ENCODE peak calls at places on chromosomes 6 and 20, in four cellular contexts. One of them, this sample, is unnamed.

GRCh38 chr6:114437229-114437628 is 94.4 kb upstream of the HS3ST5 start:
- DNase-seq in lung: no peak
- DNase-seq in SK-N-SH: no peak
- DNase-seq in stomach: no peak
- DNase-seq in this sample: no peak

GRCh38 chr6:139597781-139598368 is 223.4 kb upstream of the CITED2 start:
- DNase-seq in lung: peak
- DNase-seq in SK-N-SH: no peak
- DNase-seq in stomach: peak
- DNase-seq in this sample: no peak

GRCh38 chr6:108707328-108707976 is 140.8 kb upstream of the ARMC2 start:
- DNase-seq in lung: no peak
- DNase-seq in SK-N-SH: no peak
- DNase-seq in stomach: peak
- DNase-seq in this sample: no peak

GRCh38 chr6:163170294-163170883 is 244.1 kb upstream of the QKI start:
- DNase-seq in lung: peak
- DNase-seq in SK-N-SH: peak
- DNase-seq in stomach: no peak
- DNase-seq in this sample: peak

GRCh38 chr20:64103871-64104666 is 3.3 kb downstream of the NPBWR2 start:
- DNase-seq in lung: no peak
- DNase-seq in SK-N-SH: no peak
- DNase-seq in stomach: no peak
- DNase-seq in this sample: no peak

GRCh38 chr6:161101517-161101916 is 109.9 kb downstream of the MAP3K4 start:
- DNase-seq in lung: no peak
- DNase-seq in SK-N-SH: peak
- DNase-seq in stomach: no peak
- DNase-seq in this sample: peak

GRCh38 chr20:23226612-23227265 is 123.9 kb upstream of the NXT1 start:
- DNase-seq in lung: no peak
- DNase-seq in SK-N-SH: no peak
- DNase-seq in stomach: no peak
- DNase-seq in this sample: no peak

GRCh38 chr20:36113566-36114247 is 40.8 kb upstream of the EPB41L1 start:
- DNase-seq in lung: no peak
- DNase-seq in SK-N-SH: no peak
- DNase-seq in stomach: no peak
- DNase-seq in this sample: no peak

GRCh38 chr20:59945175-59945574 is 5.0 kb downstream of the FAM217B start:
- DNase-seq in lung: no peak
- DNase-seq in SK-N-SH: no peak
- DNase-seq in stomach: no peak
- DNase-seq in this sample: no peak

GRCh38 chr20:44850883-44851282 is 34.6 kb upstream of the YWHAB start:
- DNase-seq in lung: no peak
- DNase-seq in SK-N-SH: no peak
- DNase-seq in stomach: no peak
- DNase-seq in this sample: no peak

GRCh38 chr20:44850272-44850671 is 35.2 kb upstream of the YWHAB start:
- DNase-seq in lung: no peak
- DNase-seq in SK-N-SH: no peak
- DNase-seq in stomach: no peak
- DNase-seq in this sample: no peak

GRCh38 chr20:44849712-44850111 is 35.8 kb upstream of the YWHAB start:
- DNase-seq in lung: no peak
- DNase-seq in SK-N-SH: peak
- DNase-seq in stomach: no peak
- DNase-seq in this sample: no peak

GRCh38 chr20:44851545-44851944 is 34.0 kb upstream of the YWHAB start:
- DNase-seq in lung: no peak
- DNase-seq in SK-N-SH: no peak
- DNase-seq in stomach: no peak
- DNase-seq in this sample: no peak

GRCh38 chr20:44848254-44849015 is 37.1 kb upstream of the YWHAB start:
- DNase-seq in lung: no peak
- DNase-seq in SK-N-SH: no peak
- DNase-seq in stomach: no peak
- DNase-seq in this sample: no peak
- TF ChIP-seq CTCF in lung: no peak
- TF ChIP-seq CTCF in SK-N-SH: no peak
- TF ChIP-seq CTCF in stomach: no peak
- TF ChIP-seq CTCF in this sample: no peak

DNA sequence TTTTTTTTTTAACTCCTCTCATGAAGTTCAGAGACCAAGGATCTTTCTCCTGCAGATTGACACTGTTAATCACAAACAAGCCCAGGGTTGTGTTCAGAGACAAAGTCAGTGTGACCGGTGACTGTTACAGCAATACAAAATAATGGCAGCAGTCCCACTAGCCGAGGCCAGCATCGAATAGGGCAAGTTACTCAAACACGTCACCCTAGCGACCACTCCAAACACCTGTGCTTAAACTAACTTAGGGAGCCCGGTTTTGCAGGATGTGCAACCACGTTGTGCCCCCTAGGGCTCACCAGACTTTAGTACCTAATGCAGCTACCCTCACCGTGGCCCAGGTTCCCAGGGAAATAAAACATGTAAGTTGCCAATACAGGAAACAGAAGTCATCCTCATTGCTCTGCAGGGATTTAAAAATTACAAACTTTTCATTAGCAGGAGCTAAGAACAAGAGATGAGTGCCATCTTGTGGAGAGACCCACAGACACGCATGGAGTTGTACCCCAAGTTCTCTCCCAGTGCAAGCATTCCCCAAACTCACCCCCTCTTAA is 38.1 kb downstream of the FAM50B start:
- DNase-seq in lung: no peak
- DNase-seq in SK-N-SH: no peak
- DNase-seq in stomach: no peak
- DNase-seq in this sample: no peak
- H3K27ac ChIP-seq in lung: no peak
- H3K27ac ChIP-seq in SK-N-SH: no peak
- H3K27ac ChIP-seq in stomach: no peak
- H3K27ac ChIP-seq in this sample: no peak

DNA sequence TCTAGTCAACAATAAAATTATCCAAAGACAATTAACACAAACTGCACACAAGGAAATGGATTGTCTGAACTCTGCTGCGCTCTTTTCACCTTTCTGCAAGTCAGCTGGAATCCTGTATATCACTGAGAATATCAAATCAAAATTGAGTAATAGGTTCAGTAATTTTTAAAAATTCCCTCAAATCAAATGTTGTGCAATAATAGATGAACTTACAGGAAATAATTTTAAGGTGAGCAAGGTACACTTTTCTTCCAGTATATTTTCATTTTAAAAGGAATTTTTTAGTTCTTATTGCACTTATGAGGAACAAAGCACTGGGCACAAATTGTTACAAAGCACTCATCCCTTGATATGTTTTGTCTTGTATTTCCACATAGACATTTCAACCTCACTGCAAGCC is 1.2 kb downstream of the SAYSD1 start:
- DNase-seq in lung: no peak
- DNase-seq in SK-N-SH: no peak
- DNase-seq in stomach: no peak
- DNase-seq in this sample: no peak
- H3K4me3 ChIP-seq in lung: no peak
- H3K4me3 ChIP-seq in SK-N-SH: peak
- H3K4me3 ChIP-seq in stomach: peak
- H3K4me3 ChIP-seq in this sample: peak

GRCh38 chr6:11911535-11911934 is 100.6 kb upstream of the HIVEP1 start:
- DNase-seq in lung: no peak
- DNase-seq in SK-N-SH: no peak
- DNase-seq in stomach: no peak
- DNase-seq in this sample: no peak

GRCh38 chr6:11909696-11910132 is 102.4 kb upstream of the HIVEP1 start:
- DNase-seq in lung: no peak
- DNase-seq in SK-N-SH: no peak
- DNase-seq in stomach: no peak
- DNase-seq in this sample: no peak

GRCh38 chr6:11908706-11909105 is 103.4 kb upstream of the HIVEP1 start:
- DNase-seq in lung: no peak
- DNase-seq in SK-N-SH: no peak
- DNase-seq in stomach: no peak
- DNase-seq in this sample: no peak

GRCh38 chr6:11918021-11918738 is 93.9 kb upstream of the HIVEP1 start:
- DNase-seq in lung: no peak
- DNase-seq in SK-N-SH: peak
- DNase-seq in stomach: no peak
- DNase-seq in this sample: no peak

DNA sequence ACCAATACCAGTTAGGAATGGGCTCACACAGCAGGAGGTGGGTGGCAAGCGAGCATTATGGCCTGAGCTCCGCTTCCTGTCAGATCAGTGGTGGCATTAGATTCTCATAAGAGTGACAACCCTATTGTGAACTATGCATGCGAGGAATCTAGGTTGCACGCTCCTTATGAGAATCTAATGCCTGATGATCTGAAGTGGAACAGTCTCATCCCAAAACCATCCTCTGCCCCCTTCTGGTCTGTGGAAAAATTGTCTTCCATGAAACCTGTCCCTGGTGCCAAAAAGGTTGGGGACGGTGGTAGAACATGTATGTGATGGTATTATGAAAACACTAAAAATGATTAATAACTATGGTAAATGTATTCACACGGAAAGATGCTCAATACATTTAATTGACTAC is 99.7 kb upstream of the HIVEP1 start:
- DNase-seq in lung: no peak
- DNase-seq in SK-N-SH: no peak
- DNase-seq in stomach: no peak
- DNase-seq in this sample: no peak
- TF ChIP-seq CTCF in lung: no peak
- TF ChIP-seq CTCF in SK-N-SH: peak
- TF ChIP-seq CTCF in stomach: no peak
- TF ChIP-seq CTCF in this sample: peak

GRCh38 chr6:136587527-136587926 is 37.3 kb upstream of the MAP7 start:
- DNase-seq in lung: no peak
- DNase-seq in SK-N-SH: no peak
- DNase-seq in stomach: no peak
- DNase-seq in this sample: no peak
- H3K27ac ChIP-seq in lung: peak
- H3K27ac ChIP-seq in SK-N-SH: peak
- H3K27ac ChIP-seq in stomach: no peak
- H3K27ac ChIP-seq in this sample: no peak

DNA sequence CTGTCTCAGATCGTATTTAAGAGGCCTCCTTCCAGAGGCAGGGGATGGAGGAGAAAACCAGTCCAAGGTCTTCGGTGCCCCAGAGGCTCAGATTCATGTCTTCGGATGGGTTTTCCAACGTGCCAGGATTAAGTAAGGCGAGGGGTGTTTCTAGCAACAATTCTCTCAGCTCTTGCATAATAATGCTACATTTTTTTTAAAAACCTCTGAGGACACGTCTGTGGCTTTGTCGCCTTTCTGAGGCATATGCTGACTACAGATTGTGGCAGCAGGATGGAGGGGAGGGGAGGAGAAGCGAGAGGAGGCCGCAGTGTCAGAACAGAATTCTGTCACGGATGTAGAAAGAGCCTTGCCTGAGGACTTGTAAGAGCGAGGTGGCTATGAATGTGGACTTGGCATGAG is 17.7 kb upstream of the CCDC167 start:
- DNase-seq in lung: no peak
- DNase-seq in SK-N-SH: no peak
- DNase-seq in stomach: no peak
- DNase-seq in this sample: no peak
- H3K4me3 ChIP-seq in lung: no peak
- H3K4me3 ChIP-seq in SK-N-SH: no peak
- H3K4me3 ChIP-seq in stomach: no peak
- H3K4me3 ChIP-seq in this sample: no peak

GRCh38 chr6:56368484-56368883 is 121.1 kb upstream of the COL21A1 start:
- DNase-seq in lung: no peak
- DNase-seq in SK-N-SH: no peak
- DNase-seq in stomach: no peak
- DNase-seq in this sample: no peak

GRCh38 chr6:56366112-56366852 is 118.9 kb upstream of the COL21A1 start:
- DNase-seq in lung: no peak
- DNase-seq in SK-N-SH: no peak
- DNase-seq in stomach: no peak
- DNase-seq in this sample: no peak

GRCh38 chr6:56370591-56371198 is 123.3 kb upstream of the COL21A1 start:
- DNase-seq in lung: peak
- DNase-seq in SK-N-SH: peak
- DNase-seq in stomach: no peak
- DNase-seq in this sample: no peak

GRCh38 chr6:56372621-56373020 is 125.2 kb upstream of the COL21A1 start:
- DNase-seq in lung: no peak
- DNase-seq in SK-N-SH: no peak
- DNase-seq in stomach: no peak
- DNase-seq in this sample: no peak

DNA sequence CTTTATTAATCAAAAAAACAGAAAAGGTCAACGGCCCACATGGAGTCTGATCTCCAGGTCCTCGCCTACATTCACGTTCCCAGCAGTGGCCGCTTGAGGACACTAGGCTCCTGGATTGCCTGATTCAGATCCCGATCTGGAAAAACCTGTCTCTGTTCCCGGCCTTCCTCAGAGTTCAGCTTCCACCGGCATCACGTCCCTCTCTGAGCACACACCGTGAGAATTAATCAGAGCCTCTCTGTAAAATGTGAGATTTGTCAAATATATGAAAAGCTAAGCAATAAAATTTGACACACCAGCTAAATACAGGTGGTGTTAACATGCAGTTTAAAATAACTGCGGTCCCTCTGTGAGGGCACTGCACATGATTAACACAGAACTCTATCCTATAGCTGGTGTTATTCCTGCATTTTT is 122.8 kb upstream of the COL21A1 start:
- DNase-seq in lung: peak
- DNase-seq in SK-N-SH: peak
- DNase-seq in stomach: peak
- DNase-seq in this sample: no peak
- TF ChIP-seq CTCF in lung: no peak
- TF ChIP-seq CTCF in SK-N-SH: peak
- TF ChIP-seq CTCF in stomach: no peak
- TF ChIP-seq CTCF in this sample: no peak

DNA sequence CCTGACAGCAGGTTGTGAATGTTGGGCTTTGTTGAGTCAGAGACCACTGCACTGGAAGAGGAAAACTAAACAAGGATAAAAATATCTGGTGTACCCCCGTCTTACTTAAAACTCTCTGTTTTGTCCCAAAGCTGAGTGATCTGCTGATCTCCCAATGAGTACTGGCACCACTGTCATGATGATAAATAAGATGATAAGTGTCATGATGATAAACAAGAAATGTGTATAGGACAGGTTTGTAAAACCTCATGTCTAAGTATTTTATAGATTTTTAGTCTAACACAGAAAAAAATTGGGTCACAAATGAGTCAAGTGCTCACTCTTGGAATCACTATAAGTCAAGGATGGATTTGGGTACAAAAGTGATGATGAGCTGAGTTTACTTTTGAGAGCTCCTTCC is 8.5 kb upstream of the SIM1 start:
- DNase-seq in lung: no peak
- DNase-seq in SK-N-SH: no peak
- DNase-seq in stomach: no peak
- DNase-seq in this sample: no peak
- H3K27ac ChIP-seq in lung: no peak
- H3K27ac ChIP-seq in SK-N-SH: no peak
- H3K27ac ChIP-seq in stomach: no peak
- H3K27ac ChIP-seq in this sample: no peak